ENCODE peak calls at places on chromosome 12, in four cellular contexts. L is ovary, R is pancreas, U is lower lobe of right lung. H is an unnamed sample.

GRCh38 chr12:29739279-29739991 is 44.3 kb downstream of the TMTC1 start:
- DNase-seq in L (no peak), R (no peak), U (no peak), H (no peak)

GRCh38 chr12:524167-524951 is 64.6 kb downstream of the B4GALNT3 start:
- DNase-seq in L (no peak), R (no peak), U (no peak), H (no peak)

GRCh38 chr12:61385771-61386170 is 874.4 kb upstream of the USP15 start:
- DNase-seq in L (no peak), R (no peak), U (no peak), H (no peak)

GRCh38 chr12:113270709-113271009 is 49.4 kb downstream of the TPCN1 start:
- DNase-seq in L (no peak), R (no peak), U (no peak), H (no peak)

GRCh38 chr12:72549184-72549583 is 277.0 kb downstream of the TRHDE start:
- DNase-seq in L (no peak), R (no peak), U (no peak), H (no peak)

GRCh38 chr12:7989827-7990491 is 42.6 kb upstream of the FOXJ2 start:
- DNase-seq in L (no peak), R (no peak), U (peak), H (no peak)

GRCh38 chr12:5715076-5715475 is 230.0 kb downstream of the ANO2 start:
- DNase-seq in L (no peak), R (no peak), U (no peak), H (no peak)

GRCh38 chr12:31590730-31591307 is at the start of gene DENND5B:
- DNase-seq in L (peak), R (peak), U (peak), H (peak)

GRCh38 chr12:110743571-110744093 is 941 bp upstream of the PPP1CC start:
- DNase-seq in L (peak), R (peak), U (peak), H (peak)

GRCh38 chr12:56391721-56392120 is 29.1 kb upstream of the APOF start:
- DNase-seq in L (no peak), R (no peak), U (no peak), H (no peak)

GRCh38 chr12:48852734-48853168 is 788 bp upstream of the DDX23 start:
- DNase-seq in L (no peak), R (no peak), U (no peak), H (no peak)

GRCh38 chr12:120394483-120395367 is 25.8 kb upstream of the MSI1 start:
- DNase-seq in L (no peak), R (peak), U (peak), H (peak)

GRCh38 chr12:72346331-72346944 is 74.3 kb downstream of the TRHDE start:
- DNase-seq in L (peak), R (peak), U (no peak), H (peak)

GRCh38 chr12:116123511-116124258 is 153.8 kb downstream of the MED13L start:
- DNase-seq in L (no peak), R (no peak), U (peak), H (peak)

GRCh38 chr12:64558754-64559153 is 51.5 kb upstream of the RASSF3 start:
- DNase-seq in L (no peak), R (no peak), U (no peak), H (no peak)

GRCh38 chr12:34335819-34336262 is 313.5 kb downstream of the ALG10 start:
- DNase-seq in L (no peak), R (no peak), U (no peak), H (no peak)

GRCh38 chr12:70576341-70577282 is 60.6 kb downstream of the PTPRB start:
- DNase-seq in L (no peak), R (no peak), U (no peak), H (no peak)

GRCh38 chr12:40149673-40150260 is 43.9 kb upstream of the SLC2A13 start:
- DNase-seq in L (no peak), R (no peak), U (no peak), H (no peak)

GRCh38 chr12:117155278-117156060 is 34.8 kb downstream of the FBXO21 start:
- DNase-seq in L (peak), R (peak), U (peak), H (peak)

DNA sequence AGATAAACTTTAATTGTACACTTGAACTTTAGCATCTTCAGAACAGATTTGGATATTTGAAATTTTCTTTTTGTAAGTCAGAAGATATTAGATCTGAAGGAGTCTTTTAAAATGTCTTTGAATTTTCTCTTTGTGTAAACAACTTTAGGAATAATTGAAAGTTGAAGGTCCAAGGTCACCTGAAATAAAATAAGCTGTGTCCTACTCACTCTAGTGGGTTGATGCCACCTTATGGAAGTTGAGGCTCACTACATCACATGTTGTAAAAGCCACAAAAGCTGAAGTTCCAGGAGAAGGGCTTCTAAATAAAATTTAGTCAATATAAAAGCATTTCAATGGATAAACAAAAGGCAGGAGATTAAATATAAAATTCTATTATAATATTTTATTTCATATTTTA is 122.0 kb upstream of the ATXN7L3B start:
- DNase-seq in L (no peak), R (no peak), U (no peak), H (no peak)
- TF ChIP-seq CTCF in L (no peak), R (peak), U (peak), H (peak)

GRCh38 chr12:26058308-26058707 is 66.5 kb downstream of the BHLHE41 start:
- DNase-seq in L (no peak), R (no peak), U (no peak), H (no peak)
- TF ChIP-seq CTCF in L (no peak), R (no peak), U (no peak), H (no peak)

GRCh38 chr12:12898911-12899511 is 7.6 kb downstream of the GPRC5A start:
- DNase-seq in L (no peak), R (no peak), U (no peak), H (no peak)

GRCh38 chr12:12897286-12897685 is 5.9 kb downstream of the GPRC5A start:
- DNase-seq in L (no peak), R (no peak), U (no peak), H (no peak)

GRCh38 chr12:12899530-12900380 is 8.4 kb downstream of the GPRC5A start:
- DNase-seq in L (peak), R (no peak), U (no peak), H (no peak)

GRCh38 chr12:12896261-12896660 is 4.9 kb downstream of the GPRC5A start:
- DNase-seq in L (no peak), R (no peak), U (no peak), H (no peak)

GRCh38 chr12:12898136-12898712 is 6.9 kb downstream of the GPRC5A start:
- DNase-seq in L (no peak), R (no peak), U (no peak), H (no peak)
- TF ChIP-seq CTCF in L (no peak), R (no peak), U (no peak), H (no peak)

DNA sequence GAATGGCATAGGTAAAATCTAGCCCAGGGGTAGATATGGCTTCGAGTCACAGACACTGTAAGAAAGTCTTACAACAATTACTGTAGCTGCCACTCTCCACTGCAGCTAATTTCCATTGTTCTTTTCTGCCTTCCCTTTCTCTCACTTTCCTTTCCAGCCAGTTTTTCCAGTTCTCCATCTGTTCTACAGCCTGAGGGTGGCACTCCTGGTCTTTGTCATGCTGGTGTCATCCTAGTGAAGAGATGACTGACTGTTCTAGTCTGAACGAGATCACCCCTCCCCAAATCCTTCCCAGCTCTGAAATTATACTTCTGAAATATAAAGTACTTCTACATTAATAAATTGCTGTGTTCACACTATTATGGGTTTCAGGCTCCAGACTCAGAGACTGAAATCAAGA is 74.2 kb upstream of the CSRP2 start:
- DNase-seq in L (no peak), R (no peak), U (no peak), H (no peak)
- TF ChIP-seq CTCF in L (no peak), R (no peak), U (no peak), H (no peak)

DNA sequence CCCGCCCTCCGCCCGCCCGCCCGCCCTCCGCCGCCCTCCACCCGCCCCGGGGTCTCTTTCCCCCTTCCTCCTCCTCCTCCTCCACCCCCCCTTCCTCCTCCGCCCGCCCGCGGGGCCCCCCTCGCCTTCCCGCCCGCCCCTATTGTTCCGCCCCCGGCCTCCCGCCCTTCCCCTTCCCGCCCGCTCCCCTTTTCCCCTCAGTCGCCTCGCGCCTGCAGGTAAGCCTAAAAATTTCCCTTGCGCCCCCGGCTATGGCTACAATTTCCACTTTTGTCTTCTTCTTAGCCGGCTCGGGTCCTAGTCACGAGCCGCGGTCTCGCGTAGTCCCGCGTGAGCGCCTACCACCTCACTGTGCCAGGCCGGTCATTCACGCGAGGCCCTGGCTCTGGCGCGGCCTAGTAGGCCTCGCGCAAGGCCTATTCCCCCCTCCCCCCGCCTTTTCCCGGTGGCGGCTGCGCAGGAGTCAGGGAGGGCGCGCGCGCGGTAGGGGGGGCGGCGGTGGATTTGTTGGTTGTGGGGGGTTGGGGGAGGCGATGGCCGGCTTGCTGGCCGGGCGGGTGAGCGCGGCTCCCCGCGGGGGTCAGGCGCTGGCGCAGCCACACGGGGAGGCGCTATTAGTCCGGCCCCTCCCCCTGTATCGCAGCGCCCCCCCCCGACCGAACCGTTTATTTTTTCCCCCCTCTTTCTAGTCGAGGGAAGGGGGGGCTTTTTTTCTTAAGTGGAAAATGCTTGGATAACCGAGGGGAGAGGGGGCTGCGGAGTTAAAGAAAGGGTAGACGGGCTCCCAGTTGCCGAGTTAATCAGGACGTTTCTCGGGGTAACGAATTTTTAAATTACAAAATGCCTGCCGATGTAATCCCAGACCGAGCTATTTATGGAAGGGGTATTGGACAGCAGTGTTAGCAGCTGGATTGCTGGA is 516 bp downstream of the PCBP2 start:
- DNase-seq in L (peak), R (peak), U (peak), H (peak)
- TF ChIP-seq CTCF in L (peak), R (no peak), U (peak), H (peak)

GRCh38 chr12:107134558-107134957 is 41.2 kb upstream of the CRY1 start:
- DNase-seq in L (no peak), R (no peak), U (no peak), H (no peak)
- TF ChIP-seq CTCF in L (no peak), R (no peak), U (no peak), H (peak)